ENCODE peak calls at places on chromosomes 16 and 17, in four cellular contexts. Y is neural crest cell, P is hypothalamus, I is Peyer's patch. V is an unnamed sample.

GRCh38 chr16:72500545-72500944 is 328.6 kb upstream of the PMFBP1 start:
- DNase-seq in Y (no peak), P (no peak), I (no peak), V (no peak)

GRCh38 chr17:7577327-7578199 is 1.9 kb upstream of the CD68 start:
- DNase-seq in Y (no peak), P (no peak), I (no peak), V (no peak)

GRCh38 chr16:85353013-85353412 is 240.7 kb upstream of the CIBAR2 start:
- DNase-seq in Y (no peak), P (no peak), I (no peak), V (no peak)

GRCh38 chr17:4214142-4214541 is 49.6 kb downstream of the ANKFY1 start:
- DNase-seq in Y (no peak), P (no peak), I (no peak), V (no peak)

GRCh38 chr16:24428751-24429150 is 110.6 kb upstream of the RBBP6 start:
- DNase-seq in Y (no peak), P (no peak), I (no peak), V (no peak)

GRCh38 chr17:79813826-79814623 is 17.1 kb upstream of the CBX8 start:
- DNase-seq in Y (no peak), P (no peak), I (no peak), V (no peak)

GRCh38 chr16:76565542-76565941 is 288.3 kb downstream of the CNTNAP4 start:
- DNase-seq in Y (no peak), P (no peak), I (no peak), V (no peak)

GRCh38 chr17:69608808-69609494 is 194.5 kb downstream of the MAP2K6 start:
- DNase-seq in Y (no peak), P (no peak), I (no peak), V (peak; percentile 71)

GRCh38 chr16:10936585-10936984 is 5.7 kb downstream of the DEXI start:
- DNase-seq in Y (no peak), P (no peak), I (no peak), V (no peak)

GRCh38 chr16:11560701-11561439 is 25.8 kb downstream of the LITAF start:
- DNase-seq in Y (no peak), P (no peak), I (peak; percentile 75), V (no peak)

GRCh38 chr16:64398795-64399194 is 723.1 kb downstream of the CDH11 start:
- DNase-seq in Y (no peak), P (no peak), I (no peak), V (no peak)

GRCh38 chr17:1422907-1423306 is 22.9 kb upstream of the YWHAE start:
- DNase-seq in Y (no peak), P (no peak), I (no peak), V (peak; percentile 96)

GRCh38 chr16:2810651-2811050 is 6.4 kb upstream of the PRSS21 start:
- DNase-seq in Y (no peak), P (no peak), I (no peak), V (no peak)

GRCh38 chr17:62705781-62706597 is 78.5 kb downstream of the MRC2 start:
- DNase-seq in Y (no peak), P (peak; percentile 68), I (no peak), V (no peak)

GRCh38 chr16:30997887-30998711 is 12.3 kb downstream of the STX1B start:
- DNase-seq in Y (no peak), P (no peak), I (no peak), V (peak; percentile 69)

GRCh38 chr17:58321571-58322525 is 6.7 kb downstream of the TSPOAP1 start:
- DNase-seq in Y (no peak), P (no peak), I (no peak), V (no peak)

GRCh38 chr17:7988750-7989178 is 13.7 kb upstream of the GUCY2D start:
- DNase-seq in Y (peak; percentile 60), P (no peak), I (no peak), V (peak; percentile 48)

GRCh38 chr16:14669776-14670175 is 24.3 kb downstream of the PLA2G10 start:
- DNase-seq in Y (no peak), P (no peak), I (peak; percentile 86), V (no peak)

GRCh38 chr16:89944773-89945172 is 3.8 kb upstream of the DEF8 start:
- DNase-seq in Y (no peak), P (no peak), I (no peak), V (no peak)

GRCh38 chr16:51159296-51159695 is 8.2 kb upstream of the SALL1 start:
- DNase-seq in Y (no peak), P (no peak), I (no peak), V (no peak)

GRCh38 chr16:77276686-77277085 is 77.5 kb downstream of the SYCE1L start:
- DNase-seq in Y (no peak), P (no peak), I (no peak), V (no peak)

GRCh38 chr16:24511174-24511573 is 28.2 kb upstream of the RBBP6 start:
- DNase-seq in Y (no peak), P (no peak), I (no peak), V (no peak)

V was measured in epithelial cell of proximal tubule.